ENCODE peak calls at places on chromosomes 16 and 17, in nine cellular contexts. C is WTC11; P is GM20000; F is Right ventricle myocardium superior; R is thoracic aorta; Z is NCI-H1930; S is HEK293T; Q is cerebellum; V is CD8-positive, alpha-beta T cell. L is an unnamed sample.

GRCh38 chr16:24689128-24689527 is 40.3 kb upstream of the TNRC6A start:
- DNase-seq in C (peak), P (no peak), F (no peak), R (no peak), Z (peak), S (peak), Q (peak), V (no peak), L (no peak)

GRCh38 chr17:16314189-16314588 is 39.1 kb downstream of the CENPV start:
- DNase-seq in C (no peak), P (no peak), F (no peak), R (no peak), Z (no peak), S (no peak), Q (no peak), V (no peak), L (no peak)

GRCh38 chr16:67378642-67379041 is 14.7 kb downstream of the TPPP3 start:
- DNase-seq in C (no peak), P (no peak), F (no peak), R (no peak), Z (no peak), S (no peak), Q (no peak), V (no peak), L (no peak)

GRCh38 chr16:16155234-16155633 is 68.1 kb downstream of the ABCC6 start:
- DNase-seq in C (no peak), P (no peak), F (no peak), R (no peak), Z (no peak), S (no peak), Q (no peak), V (no peak), L (no peak)

GRCh38 chr17:67246648-67247415 is 1.8 kb upstream of the HELZ start:
- DNase-seq in C (peak), P (peak), F (no peak), R (no peak), Z (no peak), S (peak), Q (no peak), V (peak), L (no peak)

GRCh38 chr17:61444831-61445230 is 7.4 kb upstream of the TBX4 start:
- DNase-seq in C (no peak), P (peak), F (no peak), R (no peak), Z (no peak), S (no peak), Q (no peak), V (no peak), L (no peak)

GRCh38 chr16:49411121-49411970 is 37.7 kb downstream of the C16orf78 start:
- DNase-seq in C (no peak), P (no peak), F (no peak), R (no peak), Z (no peak), S (no peak), Q (no peak), V (no peak), L (no peak)

GRCh38 chr17:43943769-43944418 is 1.6 kb upstream of the PPY start:
- DNase-seq in C (peak), P (peak), F (peak), R (peak), Z (peak), S (peak), Q (peak), V (peak), L (peak)

GRCh38 chr17:16439867-16440351 is 24.5 kb downstream of the TRPV2 start:
- DNase-seq in C (no peak), P (no peak), F (no peak), R (no peak), Z (no peak), S (no peak), Q (no peak), V (no peak), L (no peak)

GRCh38 chr16:85091522-85091910 is 20.8 kb downstream of the CIBAR2 start:
- DNase-seq in C (no peak), P (no peak), F (no peak), R (no peak), Z (no peak), S (no peak), Q (no peak), V (no peak), L (no peak)

GRCh38 chr17:76868669-76869208 is 535 bp downstream of the MGAT5B start:
- DNase-seq in C (peak), P (no peak), F (no peak), R (no peak), Z (no peak), S (peak), Q (no peak), V (no peak), L (no peak)